ENCODE peak calls at places on chromosome 11, in six cellular contexts. One of them, this sample, is unnamed.

GRCh38 chr11:73330569-73331093 is 22.6 kb downstream of the ARHGEF17 start:
- DNase-seq in stimulated activated CD4-positive, alpha-beta T cell treated with anti-CD3 and anti-CD28 coated beads, Interleukin-12 subunit alpha, Interleukin-12 subunit beta, amount 100 ng/mL, for 48 hours: no peak
- DNase-seq in CD4-positive, alpha-beta memory T cell: no peak
- DNase-seq in stromal cell of bone marrow: no peak
- DNase-seq in NCI-H510A treated with DMSO at 0.1 percent for 48 hours: no peak
- DNase-seq in CD8-positive, alpha-beta T cell: no peak
- DNase-seq in this sample: no peak

GRCh38 chr11:27263046-27263445 is 100.0 kb downstream of the CCDC34 start:
- DNase-seq in stimulated activated CD4-positive, alpha-beta T cell treated with anti-CD3 and anti-CD28 coated beads, Interleukin-12 subunit alpha, Interleukin-12 subunit beta, amount 100 ng/mL, for 48 hours: no peak
- DNase-seq in CD8-positive, alpha-beta T cell: no peak
- DNase-seq in NCI-H510A treated with DMSO at 0.1 percent for 48 hours: no peak
- DNase-seq in stromal cell of bone marrow: no peak
- DNase-seq in CD4-positive, alpha-beta memory T cell: no peak
- DNase-seq in this sample: no peak

GRCh38 chr11:42552786-42553185 is 759.0 kb upstream of the API5 start:
- DNase-seq in CD4-positive, alpha-beta memory T cell: no peak
- DNase-seq in stimulated activated CD4-positive, alpha-beta T cell treated with anti-CD3 and anti-CD28 coated beads, Interleukin-12 subunit alpha, Interleukin-12 subunit beta, amount 100 ng/mL, for 48 hours: no peak
- DNase-seq in stromal cell of bone marrow: no peak
- DNase-seq in NCI-H510A treated with DMSO at 0.1 percent for 48 hours: no peak
- DNase-seq in CD8-positive, alpha-beta T cell: no peak
- DNase-seq in this sample: no peak

GRCh38 chr11:104332110-104332509 is 168.2 kb upstream of the PDGFD start:
- DNase-seq in CD4-positive, alpha-beta memory T cell: no peak
- DNase-seq in CD8-positive, alpha-beta T cell: no peak
- DNase-seq in stromal cell of bone marrow: no peak
- DNase-seq in NCI-H510A treated with DMSO at 0.1 percent for 48 hours: no peak
- DNase-seq in stimulated activated CD4-positive, alpha-beta T cell treated with anti-CD3 and anti-CD28 coated beads, Interleukin-12 subunit alpha, Interleukin-12 subunit beta, amount 100 ng/mL, for 48 hours: no peak
- DNase-seq in this sample: no peak

GRCh38 chr11:8075119-8075726 is 5.8 kb upstream of the TUB start:
- DNase-seq in stromal cell of bone marrow: no peak
- DNase-seq in CD8-positive, alpha-beta T cell: no peak
- DNase-seq in NCI-H510A treated with DMSO at 0.1 percent for 48 hours: no peak
- DNase-seq in CD4-positive, alpha-beta memory T cell: no peak
- DNase-seq in stimulated activated CD4-positive, alpha-beta T cell treated with anti-CD3 and anti-CD28 coated beads, Interleukin-12 subunit alpha, Interleukin-12 subunit beta, amount 100 ng/mL, for 48 hours: no peak
- DNase-seq in this sample: no peak

GRCh38 chr11:74684661-74685060 is 46.6 kb downstream of the CHRDL2 start:
- DNase-seq in CD8-positive, alpha-beta T cell: no peak
- DNase-seq in stromal cell of bone marrow: no peak
- DNase-seq in CD4-positive, alpha-beta memory T cell: no peak
- DNase-seq in NCI-H510A treated with DMSO at 0.1 percent for 48 hours: no peak
- DNase-seq in stimulated activated CD4-positive, alpha-beta T cell treated with anti-CD3 and anti-CD28 coated beads, Interleukin-12 subunit alpha, Interleukin-12 subunit beta, amount 100 ng/mL, for 48 hours: no peak
- DNase-seq in this sample: no peak

GRCh38 chr11:75534291-75535038 is 8.7 kb upstream of the GDPD5 start:
- DNase-seq in CD8-positive, alpha-beta T cell: no peak
- DNase-seq in stromal cell of bone marrow: no peak
- DNase-seq in NCI-H510A treated with DMSO at 0.1 percent for 48 hours: peak; percentile 48
- DNase-seq in stimulated activated CD4-positive, alpha-beta T cell treated with anti-CD3 and anti-CD28 coated beads, Interleukin-12 subunit alpha, Interleukin-12 subunit beta, amount 100 ng/mL, for 48 hours: no peak
- DNase-seq in CD4-positive, alpha-beta memory T cell: no peak
- DNase-seq in this sample: no peak

GRCh38 chr11:63871962-63872832 is 33.3 kb downstream of the MARK2 start:
- DNase-seq in stimulated activated CD4-positive, alpha-beta T cell treated with anti-CD3 and anti-CD28 coated beads, Interleukin-12 subunit alpha, Interleukin-12 subunit beta, amount 100 ng/mL, for 48 hours: no peak
- DNase-seq in NCI-H510A treated with DMSO at 0.1 percent for 48 hours: peak; percentile 89
- DNase-seq in CD8-positive, alpha-beta T cell: peak; percentile 9
- DNase-seq in stromal cell of bone marrow: peak; percentile 85
- DNase-seq in CD4-positive, alpha-beta memory T cell: no peak
- DNase-seq in this sample: no peak

GRCh38 chr11:65424200-65425104 is 1.9 kb downstream of the NEAT1 start:
- DNase-seq in stromal cell of bone marrow: peak; percentile 28
- DNase-seq in stimulated activated CD4-positive, alpha-beta T cell treated with anti-CD3 and anti-CD28 coated beads, Interleukin-12 subunit alpha, Interleukin-12 subunit beta, amount 100 ng/mL, for 48 hours: peak; percentile 68
- DNase-seq in NCI-H510A treated with DMSO at 0.1 percent for 48 hours: no peak
- DNase-seq in CD4-positive, alpha-beta memory T cell: peak; percentile 44
- DNase-seq in CD8-positive, alpha-beta T cell: peak; percentile 54
- DNase-seq in this sample: peak; percentile 76

GRCh38 chr11:112504056-112504455 is 243.4 kb upstream of the PLET1 start:
- DNase-seq in stromal cell of bone marrow: no peak
- DNase-seq in NCI-H510A treated with DMSO at 0.1 percent for 48 hours: no peak
- DNase-seq in CD4-positive, alpha-beta memory T cell: no peak
- DNase-seq in stimulated activated CD4-positive, alpha-beta T cell treated with anti-CD3 and anti-CD28 coated beads, Interleukin-12 subunit alpha, Interleukin-12 subunit beta, amount 100 ng/mL, for 48 hours: no peak
- DNase-seq in CD8-positive, alpha-beta T cell: no peak
- DNase-seq in this sample: no peak

GRCh38 chr11:71964641-71965040 is 34.1 kb upstream of the IL18BP start:
- DNase-seq in CD4-positive, alpha-beta memory T cell: no peak
- DNase-seq in CD8-positive, alpha-beta T cell: no peak
- DNase-seq in NCI-H510A treated with DMSO at 0.1 percent for 48 hours: no peak
- DNase-seq in stimulated activated CD4-positive, alpha-beta T cell treated with anti-CD3 and anti-CD28 coated beads, Interleukin-12 subunit alpha, Interleukin-12 subunit beta, amount 100 ng/mL, for 48 hours: no peak
- DNase-seq in stromal cell of bone marrow: no peak
- DNase-seq in this sample: no peak

GRCh38 chr11:66224226-66224850 is 44.1 kb upstream of the RAB1B start:
- DNase-seq in CD4-positive, alpha-beta memory T cell: no peak
- DNase-seq in NCI-H510A treated with DMSO at 0.1 percent for 48 hours: no peak
- DNase-seq in CD8-positive, alpha-beta T cell: no peak
- DNase-seq in stromal cell of bone marrow: no peak
- DNase-seq in stimulated activated CD4-positive, alpha-beta T cell treated with anti-CD3 and anti-CD28 coated beads, Interleukin-12 subunit alpha, Interleukin-12 subunit beta, amount 100 ng/mL, for 48 hours: no peak
- DNase-seq in this sample: no peak

GRCh38 chr11:12941671-12942070 is 67.4 kb upstream of the RASSF10 start:
- DNase-seq in stromal cell of bone marrow: peak; percentile 7
- DNase-seq in stimulated activated CD4-positive, alpha-beta T cell treated with anti-CD3 and anti-CD28 coated beads, Interleukin-12 subunit alpha, Interleukin-12 subunit beta, amount 100 ng/mL, for 48 hours: no peak
- DNase-seq in CD8-positive, alpha-beta T cell: no peak
- DNase-seq in NCI-H510A treated with DMSO at 0.1 percent for 48 hours: no peak
- DNase-seq in CD4-positive, alpha-beta memory T cell: no peak
- DNase-seq in this sample: no peak

This sample was measured in naive thymus-derived CD4-positive, alpha-beta T cell.